ENCODE peak calls at places on chromosomes 7 and 10, in six cellular contexts. D is GM23338, K is spleen, A is transverse colon, M is HL-60, N is HepG2. T is an unnamed sample.

GRCh38 chr7:77245015-77245755 is 45.6 kb upstream of the FGL2 start:
- DNase-seq in M (no peak), K (no peak), D (no peak), N (peak; percentile 54), A (no peak), T (no peak)

GRCh38 chr7:110868458-110868857 is 222.5 kb upstream of the LRRN3 start:
- DNase-seq in M (no peak), D (no peak), K (no peak), N (no peak), A (no peak), T (no peak)

GRCh38 chr7:1979591-1980560 is 252.9 kb downstream of the MAD1L1 start:
- DNase-seq in M (no peak), D (peak; percentile 47), N (no peak), K (peak; percentile 93), A (peak; percentile 53), T (no peak)

GRCh38 chr10:114631678-114632417 is 26.2 kb downstream of the ABLIM1 start:
- DNase-seq in M (no peak), N (peak; percentile 76), D (peak; percentile 77), A (peak; percentile 57), K (peak; percentile 78), T (no peak)

GRCh38 chr10:74432841-74433594 is 282.0 kb downstream of the ADK start:
- DNase-seq in A (no peak), M (no peak), K (no peak), N (no peak), D (no peak), T (no peak)

GRCh38 chr10:118692911-118693310 is 61.9 kb downstream of the CACUL1 start:
- DNase-seq in M (no peak), D (no peak), N (no peak), A (no peak), K (no peak), T (no peak)

GRCh38 chr10:119658274-119658673 is 7.1 kb downstream of the BAG3 start:
- DNase-seq in N (peak; percentile 63), A (peak; percentile 70), M (no peak), D (peak; percentile 37), K (no peak), T (peak; percentile 86)

GRCh38 chr10:132907901-132908620 is 34.3 kb downstream of the CFAP46 start:
- DNase-seq in M (no peak), N (no peak), D (no peak), A (no peak), K (peak; percentile 70), T (no peak)

GRCh38 chr7:23183279-23184012 is 1.6 kb downstream of the NUP42 start:
- DNase-seq in K (no peak), D (no peak), M (no peak), A (no peak), N (no peak), T (no peak)

GRCh38 chr10:71939861-71940474 is 24.2 kb upstream of the CHST3 start:
- DNase-seq in K (no peak), N (no peak), M (no peak), D (no peak), A (no peak), T (no peak)

GRCh38 chr7:140831724-140832123 is 93.0 kb downstream of the BRAF start:
- DNase-seq in A (no peak), D (no peak), N (no peak), K (no peak), M (no peak), T (no peak)

GRCh38 chr7:415646-416525 is 103.8 kb downstream of the PDGFA start:
- DNase-seq in D (no peak), K (peak; percentile 63), A (no peak), N (no peak), M (no peak), T (peak; percentile 69)

GRCh38 chr10:112950714-112951348 is 784 bp downstream of the TCF7L2 start:
- DNase-seq in D (peak; percentile 56), M (no peak), A (peak; percentile 24), K (peak; percentile 80), N (no peak), T (peak; percentile 68)

GRCh38 chr10:51667992-51668689 is 31.3 kb downstream of the CSTF2T start:
- DNase-seq in N (no peak), A (no peak), D (no peak), M (no peak), K (no peak), T (no peak)

GRCh38 chr7:923108-924041 is 31.1 kb downstream of the ADAP1 start:
- DNase-seq in A (peak; percentile 94), D (no peak), N (no peak), K (peak; percentile 96), M (peak; percentile 90), T (peak; percentile 91)

GRCh38 chr10:68167271-68167670 is 58.0 kb downstream of the MYPN start:
- DNase-seq in M (no peak), D (no peak), N (no peak), A (no peak), K (no peak), T (no peak)

GRCh38 chr10:36608251-36608650 is 517.1 kb upstream of the ANKRD30A start:
- DNase-seq in D (no peak), M (no peak), A (no peak), N (peak; percentile 1), K (no peak), T (no peak)

GRCh38 chr7:116528008-116528789 is 3.4 kb downstream of the CAV1 start:
- DNase-seq in K (no peak), A (peak; percentile 27), M (no peak), D (no peak), N (no peak), T (peak; percentile 80)

GRCh38 chr10:9230625-9231024 is 1176.1 kb downstream of the GATA3 start:
- DNase-seq in K (no peak), D (no peak), A (no peak), M (no peak), N (no peak), T (no peak)

GRCh38 chr7:106053109-106053508 is 59.0 kb downstream of the SYPL1 start:
- DNase-seq in N (no peak), A (no peak), M (no peak), D (no peak), K (no peak), T (no peak)

GRCh38 chr10:3976171-3976570 is 191.2 kb upstream of the KLF6 start:
- DNase-seq in N (no peak), A (no peak), M (no peak), D (no peak), K (no peak), T (no peak)

GRCh38 chr10:77667426-77668324 is 30.1 kb upstream of the KCNMA1 start:
- DNase-seq in N (no peak), A (no peak), M (no peak), K (no peak), D (no peak), T (no peak)

DNA sequence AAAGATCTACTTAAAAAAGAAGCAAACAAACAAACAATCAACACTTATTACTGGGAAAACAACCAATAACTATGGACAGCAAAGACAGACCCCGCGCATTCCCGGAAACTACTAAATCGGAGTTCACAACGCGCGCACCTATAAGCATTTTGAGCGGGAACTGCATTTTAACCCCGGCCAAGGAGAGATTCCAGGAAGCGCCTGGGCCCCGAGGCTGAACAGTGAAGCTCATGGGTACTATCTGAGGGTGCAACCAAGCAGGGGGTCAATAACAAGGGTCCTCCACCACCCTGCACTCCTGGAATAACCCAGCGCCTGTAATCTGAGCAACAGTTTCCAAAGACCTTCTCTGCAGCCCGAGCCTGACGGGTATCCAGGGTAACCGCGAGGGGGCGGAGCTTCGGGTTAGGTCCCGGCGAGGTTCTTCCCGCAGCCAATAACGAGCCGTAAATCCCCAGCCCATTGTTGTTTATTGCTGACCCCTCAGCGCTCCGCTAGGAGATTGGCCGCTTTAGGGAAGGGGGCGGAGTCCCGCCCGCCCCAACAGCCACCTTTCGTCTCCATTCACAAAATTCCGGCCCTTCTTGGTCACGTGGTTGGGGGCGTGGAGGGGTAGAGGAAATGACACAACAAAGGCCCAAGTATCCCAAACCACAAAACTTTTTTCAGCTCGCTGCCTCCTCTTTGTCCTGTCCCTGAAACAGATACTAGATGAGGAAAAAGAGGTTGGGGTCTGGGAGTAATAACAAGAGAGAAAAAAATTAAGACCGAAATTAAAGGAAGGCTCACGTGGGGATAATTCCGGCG is 1.7 kb upstream of the ETV1 start:
- DNase-seq in A (peak; percentile 92), K (peak; percentile 90), N (peak; percentile 24), M (peak; percentile 90), D (peak; percentile 99), T (peak; percentile 97)
- TF ChIP-seq CTCF in A (no peak), K (peak; percentile 24), N (no peak), M (no peak), D (no peak), T (no peak)

DNA sequence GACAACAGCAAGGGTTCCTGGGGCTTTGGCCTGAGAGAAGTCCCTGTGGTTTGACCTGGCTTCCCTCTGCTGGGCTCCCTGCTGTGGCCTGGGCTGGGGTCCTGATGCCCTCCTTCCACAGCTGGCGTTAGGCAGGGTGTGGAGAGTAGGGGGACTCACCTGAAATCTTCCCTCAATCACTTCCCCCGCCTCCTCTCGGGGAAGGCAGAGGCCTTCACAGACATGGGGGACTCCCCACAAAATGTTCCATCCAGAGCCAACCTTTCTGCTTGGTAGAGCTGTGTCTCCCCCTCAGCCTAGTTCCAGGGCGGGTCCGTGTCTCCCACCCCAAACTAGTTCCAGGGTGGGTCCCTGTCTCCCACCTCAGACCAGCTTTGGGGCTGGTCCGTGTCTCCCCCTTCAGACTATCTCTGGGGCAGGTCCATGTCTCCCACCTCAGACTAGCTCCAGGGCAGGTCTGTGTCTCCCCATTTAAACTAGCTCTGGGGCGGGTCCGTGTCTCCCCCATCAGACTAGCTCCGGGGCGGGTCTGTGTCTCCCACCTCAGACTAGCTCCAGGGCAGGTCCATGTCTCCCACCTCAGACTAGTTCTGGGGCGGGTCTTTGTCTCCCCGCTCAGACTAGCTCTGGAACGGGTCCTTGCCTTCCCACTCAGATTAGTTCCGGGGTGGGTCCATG is 2.2 kb downstream of the PVRIG start:
- DNase-seq in K (no peak), A (no peak), D (no peak), M (no peak), N (no peak), T (no peak)
- TF ChIP-seq POLR2AphosphoS5 in K (no peak), A (no peak), D (no peak), M (no peak), N (no peak), T (no peak)

GRCh38 chr10:59809644-59809974 is 56.4 kb upstream of the MRLN start:
- DNase-seq in N (no peak), M (no peak), K (no peak), A (no peak), D (no peak), T (no peak)
- TF ChIP-seq CTCF in N (no peak), M (no peak), K (no peak), A (no peak), D (peak; percentile 4), T (no peak)

GRCh38 chr7:50667789-50668226 is 102.6 kb upstream of the DDC start:
- DNase-seq in A (no peak), N (no peak), D (no peak), K (no peak), M (no peak), T (no peak)
- TF ChIP-seq POLR2AphosphoS5 in A (no peak), N (no peak), D (no peak), K (no peak), M (no peak), T (no peak)